ENCODE peak calls at places on chromosome 2, in four cellular contexts. W, V, I and A are unnamed samples. For H3K27me3 and H3K4me1, the result is how much of the 10 kb centered on the place peaks cover.

GRCh38 chr2:152506843-152507242 is 171.9 kb downstream of the FMNL2 start:
- DNase-seq in W (peak), I (no peak), V (no peak), A (no peak)

GRCh38 chr2:241010531-241011295 is 12.3 kb downstream of the SNED1 start:
- DNase-seq in W (no peak), I (no peak), V (no peak), A (no peak)

GRCh38 chr2:57906152-57906732 is 140.4 kb upstream of the VRK2 start:
- DNase-seq in V (no peak), I (no peak), W (peak), A (no peak)

GRCh38 chr2:14569294-14569693 is 63.2 kb upstream of the LRATD1 start:
- DNase-seq in W (no peak), I (no peak), V (no peak), A (no peak)

GRCh38 chr2:18930977-18931376 is 341.6 kb upstream of the NT5C1B start:
- DNase-seq in I (no peak), W (peak), V (no peak), A (no peak)

GRCh38 chr2:215931256-215931903 is 82.0 kb downstream of the MREG start:
- DNase-seq in V (peak), I (peak), W (peak), A (peak)

GRCh38 chr2:236047176-236047575 is 121.0 kb downstream of the GBX2 start:
- DNase-seq in I (no peak), V (no peak), W (no peak), A (no peak)

GRCh38 chr2:20378891-20379519 is 28.4 kb upstream of the PUM2 start:
- DNase-seq in V (no peak), I (peak), W (peak), A (peak)

GRCh38 chr2:23564618-23564967 is 179.6 kb downstream of the KLHL29 start:
- DNase-seq in W (no peak), V (no peak), I (no peak), A (no peak)

GRCh38 chr2:196208915-196209314 is 37.5 kb upstream of the STK17B start:
- DNase-seq in V (no peak), I (no peak), W (no peak), A (peak)

GRCh38 chr2:69012310-69013122 is 463 bp upstream of the ANTXR1 start:
- DNase-seq in W (peak), I (peak), V (no peak), A (no peak)

GRCh38 chr2:69013837-69014796 is 1.1 kb downstream of the ANTXR1 start:
- DNase-seq in V (no peak), W (peak), I (no peak), A (no peak)

GRCh38 chr2:69013123-69013836 is at the start of gene ANTXR1:
- DNase-seq in V (no peak), I (peak), W (peak), A (peak)

GRCh38 chr2:69010437-69011194 is 2.4 kb upstream of the ANTXR1 start:
- DNase-seq in V (no peak), I (no peak), W (no peak), A (no peak)

DNA sequence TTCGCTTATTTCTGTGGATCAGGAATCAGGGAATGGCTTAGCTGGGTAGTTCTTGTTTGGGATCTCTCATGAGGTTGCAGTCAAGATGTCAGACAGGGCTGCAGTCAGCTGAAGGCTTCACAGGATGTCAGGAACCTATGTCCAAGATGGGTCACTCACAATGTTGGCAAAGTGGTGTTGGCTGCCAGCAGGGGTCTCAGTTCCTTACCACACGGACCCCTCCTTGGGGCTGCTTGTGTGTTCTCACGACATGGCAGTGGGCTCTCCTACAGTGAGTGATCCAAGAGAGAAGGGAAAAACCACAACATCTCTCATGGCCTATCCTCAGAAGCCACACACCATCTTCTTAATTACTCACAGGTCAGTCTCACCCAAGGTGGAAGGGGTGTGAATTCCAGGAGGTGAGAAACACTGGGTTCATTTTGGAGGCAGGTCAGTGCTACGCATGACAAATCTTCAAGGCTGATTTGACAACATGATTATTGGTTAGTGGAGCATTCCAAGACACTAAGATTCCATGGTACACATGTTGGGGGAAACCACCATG is 1.3 kb upstream of the ANTXR1 start:
- DNase-seq in V (no peak), W (no peak), I (no peak), A (no peak)
- TF ChIP-seq CTCF in V (no peak), W (no peak), I (no peak), A (no peak)

GRCh38 chr2:124149571-124149970 is 124.5 kb downstream of the CNTNAP5 start:
- DNase-seq in W (no peak), V (no peak), I (no peak), A (no peak)

GRCh38 chr2:124153713-124154112 is 128.6 kb downstream of the CNTNAP5 start:
- DNase-seq in W (no peak), V (no peak), I (no peak), A (no peak)
- H3K27me3 ChIP-seq in W (under half), V (under half), I (under half), A (under half)

GRCh38 chr2:46999084-46999483 is 83.5 kb upstream of the MCFD2 start:
- DNase-seq in W (no peak), V (no peak), I (no peak), A (no peak)
- H3K4me1 ChIP-seq in W (under half), V (under half), I (under half), A (under half)

GRCh38 chr2:135663148-135663700 is 78.4 kb upstream of the UBXN4 start:
- DNase-seq in W (peak), I (no peak), V (no peak), A (no peak)

GRCh38 chr2:135662088-135662487 is 79.6 kb upstream of the UBXN4 start:
- DNase-seq in W (peak), I (no peak), V (no peak), A (no peak)

DNA sequence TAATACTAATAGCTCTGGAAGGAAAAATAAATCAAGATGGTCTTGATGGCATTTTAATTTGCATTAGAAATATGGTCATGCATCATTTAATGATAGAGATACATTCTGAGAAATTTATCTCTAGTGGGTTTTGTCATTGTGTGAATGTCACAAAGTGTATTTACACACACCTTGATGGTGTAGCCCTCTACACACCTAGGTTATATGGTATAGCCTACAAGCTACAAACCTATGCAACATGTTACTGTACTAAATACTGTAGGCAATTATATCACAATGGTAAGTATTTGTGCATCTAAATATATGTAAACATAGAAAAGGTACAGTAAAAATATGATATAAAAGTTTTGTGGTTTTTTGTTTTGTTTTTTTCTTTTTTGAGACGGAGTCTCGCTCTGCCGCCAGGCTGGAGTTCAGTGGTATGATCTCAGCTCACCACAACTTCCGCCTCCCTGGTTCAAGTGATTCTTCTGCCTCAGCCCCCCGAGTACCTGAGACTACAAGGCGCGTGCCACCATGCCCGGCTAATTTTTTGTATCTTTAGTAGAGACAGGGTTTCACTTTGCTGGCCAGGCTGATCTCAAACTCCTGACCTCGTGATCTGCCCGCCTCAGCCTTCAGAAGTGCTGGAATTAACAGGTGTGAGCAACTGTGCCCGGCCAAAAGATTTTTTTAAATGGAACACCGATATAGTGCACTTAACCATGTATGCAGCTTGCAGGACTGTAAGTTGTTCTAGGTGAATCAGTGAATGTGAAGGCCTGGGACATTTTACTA is 83.7 kb upstream of the UBXN4 start:
- DNase-seq in I (no peak), W (no peak), V (no peak), A (no peak)
- TF ChIP-seq CTCF in I (no peak), W (no peak), V (no peak), A (no peak)